ENCODE peak calls at places on chromosomes 4 and X, in four cellular contexts. O is IMR-90, Z is endothelial cell of umbilical vein, L is K562. J is an unnamed sample.

GRCh38 chrX:112147206-112147605 is 64.6 kb upstream of the TRPC5 start:
- DNase-seq in O (peak; percentile 29), Z (no peak), L (peak; percentile 7), J (no peak)

GRCh38 chr4:118751634-118752293 is 66.6 kb downstream of the METTL14 start:
- DNase-seq in O (peak; percentile 55), Z (no peak), L (no peak), J (no peak)

GRCh38 chr4:55729306-55730142 is 90.1 kb upstream of the EXOC1L start:
- DNase-seq in O (no peak), Z (no peak), L (peak; percentile 70), J (no peak)

GRCh38 chrX:68677998-68678397 is 30.5 kb downstream of the STARD8 start:
- DNase-seq in O (no peak), Z (no peak), L (no peak), J (no peak)

GRCh38 chrX:72402614-72403013 is 96.9 kb upstream of the CITED1 start:
- DNase-seq in O (no peak), Z (no peak), L (no peak), J (no peak)

GRCh38 chr4:159446266-159446976 is 343.5 kb downstream of the RAPGEF2 start:
- DNase-seq in O (peak; percentile 84), Z (peak; percentile 76), L (peak; percentile 40), J (peak; percentile 26)

GRCh38 chrX:29962061-29962460 is 253.3 kb upstream of the MAGEB2 start:
- DNase-seq in O (no peak), Z (no peak), L (no peak), J (no peak)

GRCh38 chr4:83833920-83834319 is 298.0 kb downstream of the GPAT3 start:
- DNase-seq in O (no peak), Z (no peak), L (no peak), J (no peak)

GRCh38 chr4:141133146-141134006 is at the start of gene RNF150:
- DNase-seq in O (peak; percentile 92), Z (peak; percentile 79), L (peak; percentile 39), J (peak; percentile 9)

GRCh38 chr4:30840571-30840970 is 120.4 kb downstream of the PCDH7 start:
- DNase-seq in O (peak; percentile 59), Z (no peak), L (no peak), J (no peak)

GRCh38 chr4:164716901-164717300 is 37.0 kb upstream of the SMIM31 start:
- DNase-seq in O (no peak), Z (no peak), L (no peak), J (no peak)

GRCh38 chr4:140005699-140006098 is 148.3 kb downstream of the MAML3 start:
- DNase-seq in O (no peak), Z (peak; percentile 34), L (no peak), J (no peak)

GRCh38 chrX:49308604-49309269 is 5.3 kb downstream of the GAGE10 start:
- DNase-seq in O (no peak), Z (peak; percentile 2), L (no peak), J (no peak)

GRCh38 chrX:84187501-84188319 is at the start of gene RPS6KA6:
- DNase-seq in O (peak; percentile 22), Z (peak; percentile 29), L (no peak), J (no peak)

GRCh38 chrX:153474718-153475117 is 4.3 kb upstream of the HAUS7 start:
- DNase-seq in O (peak; percentile 46), Z (peak; percentile 88), L (peak; percentile 77), J (no peak)

GRCh38 chr4:125849869-125850268 is 535.1 kb downstream of the FAT4 start:
- DNase-seq in O (peak; percentile 68), Z (no peak), L (no peak), J (no peak)

GRCh38 chr4:8182858-8183725 is 16.0 kb upstream of the SH3TC1 start:
- DNase-seq in O (peak; percentile 70), Z (peak; percentile 76), L (peak; percentile 74), J (no peak)

GRCh38 chrX:19867411-19867732 is 20.0 kb downstream of the SH3KBP1 start:
- DNase-seq in O (peak; percentile 79), Z (no peak), L (no peak), J (no peak)

GRCh38 chrX:44876076-44876475 is 3.1 kb downstream of the KDM6A start:
- DNase-seq in O (peak; percentile 37), Z (peak; percentile 3), L (no peak), J (no peak)

GRCh38 chr4:147326581-147326980 is 154.3 kb upstream of the EDNRA start:
- DNase-seq in O (peak; percentile 88), Z (peak; percentile 82), L (no peak), J (no peak)

GRCh38 chr4:3307891-3308575 is 15.2 kb downstream of the RGS12 start:
- DNase-seq in O (no peak), Z (no peak), L (no peak), J (no peak)

GRCh38 chr4:80732010-80732409 is 298.5 kb upstream of the BMP3 start:
- DNase-seq in O (peak; percentile 42), Z (no peak), L (no peak), J (no peak)

GRCh38 chr4:187603093-187603395 is 392.5 kb upstream of the ZFP42 start:
- DNase-seq in O (peak; percentile 83), Z (no peak), L (no peak), J (no peak)

GRCh38 chr4:185567828-185568442 is 32.6 kb upstream of the PDLIM3 start:
- DNase-seq in O (peak; percentile 78), Z (peak; percentile 56), L (no peak), J (no peak)

GRCh38 chr4:61866357-61867030 is 666.4 kb downstream of the ADGRL3 start:
- DNase-seq in O (no peak), Z (no peak), L (no peak), J (no peak)

GRCh38 chr4:7183161-7183560 is 9.2 kb upstream of the SORCS2 start:
- DNase-seq in O (no peak), Z (no peak), L (no peak), J (no peak)

GRCh38 chr4:70927502-70928139 is 25.5 kb downstream of the MOB1B start:
- DNase-seq in O (no peak), Z (no peak), L (no peak), J (no peak)

GRCh38 chr4:76003015-76003414 is 4.3 kb downstream of the CXCL9 start:
- DNase-seq in O (no peak), Z (no peak), L (no peak), J (no peak)

GRCh38 chr4:6575503-6576240 is 683 bp downstream of the MAN2B2 start:
- DNase-seq in O (no peak), Z (no peak), L (peak; percentile 53), J (no peak)

GRCh38 chr4:48141048-48141447 is 7.0 kb upstream of the TXK start:
- DNase-seq in O (peak; percentile 56), Z (peak; percentile 56), L (peak; percentile 27), J (no peak)

GRCh38 chr4:107216379-107216778 is 180.3 kb upstream of the DKK2 start:
- DNase-seq in O (no peak), Z (no peak), L (no peak), J (no peak)

DNA sequence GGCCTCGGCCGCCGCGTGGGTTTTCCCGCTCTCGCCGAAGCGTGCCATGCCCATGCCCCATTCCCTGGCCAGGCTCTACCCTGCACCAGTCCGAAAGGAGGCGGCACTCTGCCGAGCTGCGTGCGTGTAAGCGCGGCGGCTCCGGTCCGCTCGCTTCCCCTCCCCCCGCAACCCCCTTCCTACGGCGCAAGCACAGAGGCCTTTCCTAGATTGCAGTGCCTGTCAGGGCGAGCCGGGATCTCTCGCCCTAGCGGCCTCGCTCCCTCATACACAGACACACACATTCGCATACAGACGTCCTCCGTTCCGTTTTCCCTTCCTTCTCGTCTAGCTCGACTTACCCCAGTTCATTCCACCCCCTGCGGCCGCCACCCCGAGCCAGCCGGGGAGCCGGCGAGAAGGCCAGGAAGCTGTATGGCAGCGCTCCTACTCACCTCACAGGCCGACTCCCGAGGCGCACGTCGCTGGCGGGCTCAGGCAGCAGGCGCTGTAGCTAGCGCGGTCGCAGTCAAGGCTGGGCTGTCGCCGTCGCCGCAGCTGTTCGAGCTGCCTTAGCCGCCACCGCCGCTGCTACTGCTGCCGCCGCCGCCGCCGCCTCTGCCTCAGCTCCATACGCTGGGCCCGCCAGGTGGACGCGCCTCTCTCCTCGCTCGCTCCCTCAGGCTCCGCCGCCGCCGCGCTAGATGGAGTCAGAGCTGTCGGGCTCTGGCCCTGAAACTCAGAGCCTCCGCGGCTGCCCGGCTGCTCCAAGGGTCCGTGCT is 623 bp downstream of the NEXMIF start:
- DNase-seq in O (no peak), Z (peak; percentile 5), L (no peak), J (no peak)
- TF ChIP-seq FOS in O (no peak), Z (no peak), L (no peak), J (no peak)

GRCh38 chr4:21011106-21011505 is 310.8 kb downstream of the PACRGL start:
- DNase-seq in O (no peak), Z (peak; percentile 59), L (no peak), J (no peak)

GRCh38 chr4:21013501-21013900 is 313.2 kb downstream of the PACRGL start:
- DNase-seq in O (no peak), Z (peak; percentile 36), L (no peak), J (no peak)

GRCh38 chr4:21018817-21019216 is 318.6 kb downstream of the PACRGL start:
- DNase-seq in O (no peak), Z (no peak), L (no peak), J (no peak)

GRCh38 chr4:21009956-21010355 is 309.7 kb downstream of the PACRGL start:
- DNase-seq in O (no peak), Z (no peak), L (no peak), J (no peak)

DNA sequence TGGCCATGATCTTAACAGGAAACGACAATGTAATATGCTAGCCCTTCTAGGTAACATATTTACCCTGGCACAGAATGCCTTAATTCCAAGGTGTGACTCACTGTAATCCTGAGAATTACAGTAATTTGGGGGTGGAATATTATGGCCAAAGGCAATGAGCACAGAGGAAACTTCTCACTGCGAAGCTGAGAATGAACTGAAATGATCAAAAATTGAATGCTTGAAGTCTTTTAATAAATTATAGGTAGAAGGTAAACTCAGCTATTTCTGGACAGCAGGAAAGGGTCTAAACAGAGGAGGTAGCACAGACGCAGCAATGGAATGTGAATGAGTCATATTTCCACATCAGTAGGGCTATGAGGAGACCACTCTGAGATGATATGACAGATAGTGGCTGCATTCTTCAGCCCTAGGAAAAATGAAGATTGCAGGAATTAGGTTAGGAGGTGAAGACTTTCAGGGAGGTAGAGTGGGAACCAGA is 312.6 kb downstream of the PACRGL start:
- DNase-seq in O (no peak), Z (peak; percentile 76), L (no peak), J (no peak)
- TF ChIP-seq FOS in O (no peak), Z (peak; percentile 83), L (no peak), J (no peak)

GRCh38 chrX:40720386-40720785 is 15.0 kb downstream of the MED14 start:
- DNase-seq in O (no peak), Z (no peak), L (no peak), J (no peak)

GRCh38 chrX:40719731-40720130 is 15.6 kb downstream of the MED14 start:
- DNase-seq in O (peak; percentile 45), Z (no peak), L (no peak), J (no peak)

GRCh38 chrX:40720811-40721210 is 14.5 kb downstream of the MED14 start:
- DNase-seq in O (no peak), Z (no peak), L (no peak), J (no peak)

GRCh38 chrX:40721489-40722106 is 13.7 kb downstream of the MED14 start:
- DNase-seq in O (no peak), Z (no peak), L (no peak), J (no peak)

GRCh38 chrX:40719218-40719617 is 16.1 kb downstream of the MED14 start:
- DNase-seq in O (peak; percentile 89), Z (peak; percentile 46), L (no peak), J (no peak)
- TF ChIP-seq FOS in O (no peak), Z (peak; percentile 26), L (no peak), J (no peak)

GRCh38 chr4:127828121-127828520 is 46.0 kb downstream of the HSPA4L start:
- DNase-seq in O (no peak), Z (no peak), L (no peak), J (no peak)

GRCh38 chr4:127829014-127829413 is 46.9 kb downstream of the HSPA4L start:
- DNase-seq in O (no peak), Z (no peak), L (no peak), J (peak; percentile 65)

GRCh38 chr4:127832585-127832984 is 48.1 kb upstream of the PLK4 start:
- DNase-seq in O (no peak), Z (no peak), L (no peak), J (peak; percentile 41)
- TF ChIP-seq FOS in O (no peak), Z (no peak), L (no peak), J (no peak)